ENCODE peak calls at places on chromosome 17, in six cellular contexts. P, L, M, F, D and E are unnamed samples.

GRCh38 chr17:72764632-72765041 is 327.9 kb downstream of the SLC39A11 start:
- DNase-seq in P (no peak), L (no peak), M (no peak), F (no peak), D (no peak), E (no peak)

GRCh38 chr17:48003686-48004120 is 32.8 kb downstream of the CDK5RAP3 start:
- DNase-seq in P (no peak), L (no peak), M (no peak), F (no peak), D (no peak), E (peak; percentile 33)

GRCh38 chr17:76266244-76266938 is 1.2 kb downstream of the UBALD2 start:
- DNase-seq in P (no peak), L (no peak), M (peak; percentile 36), F (no peak), D (no peak), E (no peak)

GRCh38 chr17:79995691-79996090 is 40.0 kb downstream of the TBC1D16 start:
- DNase-seq in P (no peak), L (no peak), M (no peak), F (no peak), D (no peak), E (no peak)

GRCh38 chr17:42135664-42136653 is 13.4 kb downstream of the HSPB9 start:
- DNase-seq in P (peak; percentile 78), L (peak; percentile 97), M (peak; percentile 71), F (no peak), D (peak; percentile 75), E (no peak)

GRCh38 chr17:4740025-4740351 is 260 bp upstream of the CXCL16 start:
- DNase-seq in P (no peak), L (no peak), M (no peak), F (no peak), D (no peak), E (no peak)

GRCh38 chr17:79154446-79154845 is 79.8 kb downstream of the ENGASE start:
- DNase-seq in P (no peak), L (peak; percentile 60), M (no peak), F (no peak), D (peak; percentile 82), E (no peak)

GRCh38 chr17:31493656-31494155 is 102.2 kb downstream of the RAB11FIP4 start:
- DNase-seq in P (no peak), L (peak; percentile 16), M (no peak), F (no peak), D (no peak), E (no peak)

GRCh38 chr17:82734987-82735866 is at the start of gene FN3K:
- DNase-seq in P (peak; percentile 92), L (peak; percentile 73), M (no peak), F (no peak), D (peak; percentile 73), E (no peak)

GRCh38 chr17:39755550-39756375 is 18.0 kb downstream of the GRB7 start:
- DNase-seq in P (peak; percentile 56), L (no peak), M (peak; percentile 96), F (peak; percentile 84), D (no peak), E (peak; percentile 80)

GRCh38 chr17:20089795-20090547 is 80.8 kb downstream of the SPECC1 start:
- DNase-seq in P (no peak), L (no peak), M (no peak), F (no peak), D (no peak), E (no peak)

GRCh38 chr17:34730816-34731215 is 151.4 kb downstream of the TMEM132E start:
- DNase-seq in P (peak; percentile 4), L (no peak), M (no peak), F (no peak), D (no peak), E (no peak)

GRCh38 chr17:27513849-27514248 is 57.6 kb downstream of the KSR1 start:
- DNase-seq in P (no peak), L (no peak), M (no peak), F (no peak), D (no peak), E (no peak)

GRCh38 chr17:3695723-3696411 is at the start of gene P2RX5:
- DNase-seq in P (no peak), L (no peak), M (peak; percentile 87), F (no peak), D (no peak), E (peak; percentile 85)

GRCh38 chr17:1186923-1187771 is 7.4 kb upstream of the ABR start:
- DNase-seq in P (peak; percentile 95), L (peak; percentile 86), M (peak; percentile 80), F (no peak), D (peak; percentile 86), E (peak; percentile 83)

GRCh38 chr17:62017496-62017895 is 47.6 kb downstream of the MED13 start:
- DNase-seq in P (no peak), L (no peak), M (no peak), F (no peak), D (no peak), E (no peak)

GRCh38 chr17:13131211-13131610 is 113.4 kb upstream of the ELAC2 start:
- DNase-seq in P (no peak), L (no peak), M (no peak), F (no peak), D (no peak), E (no peak)

GRCh38 chr17:47995241-47995935 is 24.5 kb downstream of the CDK5RAP3 start:
- DNase-seq in P (no peak), L (peak; percentile 89), M (no peak), F (no peak), D (no peak), E (no peak)

GRCh38 chr17:9125722-9126121 is 104.4 kb downstream of the NTN1 start:
- DNase-seq in P (no peak), L (no peak), M (no peak), F (no peak), D (no peak), E (no peak)

DNA sequence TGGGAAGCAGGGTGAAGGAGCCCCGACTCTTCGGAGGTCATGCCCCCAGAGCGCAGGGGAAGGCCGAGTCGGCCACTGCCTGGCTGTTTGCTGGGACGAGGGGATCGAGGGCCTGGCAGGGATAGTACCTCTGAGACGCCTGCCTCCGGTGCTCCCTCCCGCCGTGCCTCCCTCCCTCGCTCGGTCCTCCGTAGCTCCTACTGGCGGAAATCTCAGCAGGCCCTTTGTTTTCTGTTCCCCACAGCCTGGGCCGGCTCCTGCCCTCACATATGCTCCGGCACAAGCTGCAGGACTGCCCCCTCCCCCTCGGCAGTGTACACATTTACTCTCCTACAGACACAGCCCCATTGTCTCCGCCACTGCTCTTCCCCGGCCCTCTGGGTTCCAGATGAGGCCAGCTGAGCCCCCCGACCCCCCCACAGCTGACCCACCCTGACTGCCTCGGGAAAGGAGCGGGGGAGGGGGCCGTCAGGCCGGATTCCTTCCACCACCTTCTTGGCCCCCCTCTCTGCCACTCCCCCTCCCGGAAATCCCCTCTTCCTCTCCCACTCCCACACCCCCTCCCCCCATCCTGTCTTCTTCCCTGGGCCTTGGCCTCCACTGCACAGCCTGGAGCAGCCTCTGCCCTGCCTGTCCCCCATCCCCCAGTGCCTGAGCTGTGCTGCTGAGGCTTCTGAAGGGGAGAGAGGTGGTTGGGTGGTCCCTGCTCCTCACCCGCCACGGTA is 1.4 kb downstream of the TRAF4 start:
- DNase-seq in P (peak; percentile 83), L (peak; percentile 74), M (peak; percentile 71), F (no peak), D (no peak), E (peak; percentile 55)
- TF ChIP-seq CTCF in P (no peak), L (no peak), M (no peak), F (no peak), D (no peak), E (no peak)

GRCh38 chr17:60369727-60370126 is 22.2 kb downstream of the USP32 start:
- DNase-seq in P (no peak), L (no peak), M (no peak), F (no peak), D (no peak), E (no peak)
- H3K4me3 ChIP-seq in P (no peak overlapping the region), L (no peak overlapping the region), M (no peak overlapping the region), F (no peak overlapping the region), D (no peak overlapping the region), E (no peak overlapping the region)

GRCh38 chr17:63963123-63963522 is 9.6 kb downstream of the SCN4A start:
- DNase-seq in P (no peak), L (no peak), M (no peak), F (no peak), D (peak; percentile 41), E (no peak)

GRCh38 chr17:63960006-63960405 is 12.7 kb downstream of the SCN4A start:
- DNase-seq in P (no peak), L (no peak), M (no peak), F (no peak), D (no peak), E (no peak)

GRCh38 chr17:63962298-63962744 is 10.4 kb downstream of the SCN4A start:
- DNase-seq in P (no peak), L (no peak), M (no peak), F (no peak), D (no peak), E (no peak)

GRCh38 chr17:63960430-63960829 is 12.3 kb downstream of the SCN4A start:
- DNase-seq in P (no peak), L (no peak), M (no peak), F (no peak), D (no peak), E (no peak)

DNA sequence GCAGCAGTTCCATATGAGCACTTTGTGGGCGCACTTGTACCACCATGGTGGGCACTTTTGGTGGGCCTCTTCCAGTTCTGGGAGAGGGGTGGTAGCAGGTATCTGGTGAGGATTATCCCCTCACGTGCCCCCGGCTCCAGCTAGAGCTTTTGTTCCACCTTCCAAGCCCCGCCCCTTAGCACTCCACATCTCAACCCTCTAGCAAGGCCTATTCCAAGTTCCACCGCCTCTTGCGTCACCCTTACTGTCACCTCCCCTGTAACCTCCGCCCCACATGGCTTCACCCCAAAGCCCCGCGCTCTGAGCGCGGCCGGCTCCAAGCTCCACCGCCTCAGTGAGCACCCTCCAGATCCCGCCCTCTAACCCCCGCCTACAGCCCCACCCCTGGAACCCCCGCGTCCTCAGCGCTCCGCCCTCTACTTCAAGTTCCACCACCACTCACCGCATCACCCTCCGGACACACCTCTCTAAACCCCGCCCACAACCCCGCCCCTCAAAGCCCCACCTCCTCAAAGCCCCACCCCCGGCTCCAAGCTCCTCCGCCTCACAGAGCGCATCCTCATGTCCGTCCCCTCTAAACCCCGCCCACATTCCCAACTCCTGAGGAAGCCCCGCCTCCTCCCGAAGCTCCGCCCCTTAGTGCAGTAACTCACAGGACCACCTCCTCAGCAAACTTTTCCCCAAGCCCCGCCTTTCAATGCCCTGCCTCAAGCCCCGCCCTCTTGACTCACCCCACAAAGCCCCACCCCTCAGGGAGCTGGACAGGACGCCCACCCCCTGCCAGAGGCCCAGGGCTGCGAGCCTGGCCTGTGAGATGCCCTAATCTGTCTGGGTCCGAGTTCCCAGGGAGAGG is 11.1 kb downstream of the SCN4A start:
- DNase-seq in P (peak; percentile 86), L (peak; percentile 61), M (peak; percentile 94), F (no peak), D (peak; percentile 56), E (peak; percentile 79)
- H3K36me3 ChIP-seq in P (no peaks in the 10 kb centered on the region), L (no peaks in the 10 kb centered on the region), M (no peaks in the 10 kb centered on the region), F (no peaks in the 10 kb centered on the region), D (no peaks in the 10 kb centered on the region), E (no peaks in the 10 kb centered on the region)

GRCh38 chr17:16288860-16289571 is 64.3 kb downstream of the CENPV start:
- DNase-seq in P (no peak), L (no peak), M (peak; percentile 46), F (no peak), D (no peak), E (peak; percentile 23)

GRCh38 chr17:16286009-16286946 is 67.0 kb downstream of the CENPV start:
- DNase-seq in P (peak; percentile 93), L (peak; percentile 78), M (peak; percentile 67), F (peak; percentile 96), D (peak; percentile 72), E (peak; percentile 86)

GRCh38 chr17:16285646-16286008 is 67.6 kb downstream of the CENPV start:
- DNase-seq in P (no peak), L (no peak), M (no peak), F (no peak), D (no peak), E (no peak)

GRCh38 chr17:16287563-16288027 is 65.7 kb downstream of the CENPV start:
- DNase-seq in P (no peak), L (no peak), M (peak; percentile 68), F (peak; percentile 80), D (no peak), E (peak; percentile 59)

GRCh38 chr17:16286947-16287562 is 66.2 kb downstream of the CENPV start:
- DNase-seq in P (peak; percentile 65), L (no peak), M (peak; percentile 50), F (peak; percentile 51), D (no peak), E (peak; percentile 79)
- TF ChIP-seq CTCF in P (no peak), L (no peak), M (peak; percentile 61), F (peak; percentile 26), D (no peak), E (peak; percentile 54)